ENCODE peak calls at places on chromosomes 16 and 17, in seven cellular contexts. B is left ventricle myocardium inferior, G is fibroblast of lung, T is mesenchymal stem cell, J is AG04450, Y is IMR-90, X is SJCRH30. Q is an unnamed sample. For H3K9me3 and H3K27me3, the result is how much of the 10 kb centered on the place peaks cover.

GRCh38 chr16:19481769-19482168 is 40.1 kb downstream of the GDE1 start:
- DNase-seq in B (no peak), G (no peak), T (no peak), J (no peak), Y (no peak), X (no peak), Q (no peak)

GRCh38 chr16:77169650-77170236 is 21.2 kb upstream of the MON1B start:
- DNase-seq in B (no peak), G (peak), T (peak), J (no peak), Y (peak), X (peak), Q (peak)

GRCh38 chr17:63772801-63773271 is 561 bp downstream of the CCDC47 start:
- DNase-seq in B (no peak), G (peak), T (peak), J (no peak), Y (peak), X (peak), Q (peak)

GRCh38 chr17:82219753-82220709 is 7.4 kb upstream of the CCDC57 start:
- DNase-seq in B (no peak), G (no peak), T (no peak), J (no peak), Y (no peak), X (no peak), Q (no peak)

GRCh38 chr17:82458885-82459424 is 414 bp downstream of the NARF start:
- DNase-seq in B (no peak), G (peak), T (peak), J (no peak), Y (peak), X (no peak), Q (peak)

GRCh38 chr16:85564277-85565051 is 48.7 kb upstream of the GSE1 start:
- DNase-seq in B (no peak), G (no peak), T (no peak), J (no peak), Y (no peak), X (no peak), Q (no peak)

GRCh38 chr16:35747658-35748455 is 2288.4 kb downstream of the TP53TG3F start:
- DNase-seq in B (no peak), G (no peak), T (no peak), J (no peak), Y (no peak), X (no peak), Q (no peak)

GRCh38 chr16:2914233-2914632 is 2.5 kb downstream of the FLYWCH1 start:
- DNase-seq in B (no peak), G (no peak), T (no peak), J (no peak), Y (no peak), X (no peak), Q (no peak)

DNA sequence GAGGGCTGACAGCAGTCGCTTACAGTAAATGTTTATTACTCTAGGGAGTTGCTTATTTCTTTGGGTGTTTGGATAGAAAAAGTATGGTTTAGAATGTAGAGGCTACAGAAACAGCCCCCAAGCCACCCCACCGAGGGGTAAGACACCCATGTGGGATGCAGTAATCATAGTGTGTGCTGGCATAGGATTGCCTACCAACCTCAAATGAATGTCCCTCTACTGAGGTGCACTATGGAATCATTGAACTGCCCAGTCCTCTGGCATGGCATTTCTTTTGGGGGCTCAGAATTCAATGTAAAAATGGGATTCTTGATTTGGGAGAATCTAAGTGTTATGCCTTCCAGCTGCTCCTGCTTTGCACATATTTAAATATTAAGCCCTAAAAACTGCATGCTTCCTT is 46.8 kb downstream of the ZNF267 start:
- DNase-seq in B (no peak), G (no peak), T (no peak), J (no peak), Y (no peak), X (no peak), Q (no peak)
- H3K9me3 ChIP-seq in B (half or more), G (under half), T (half or more), J (under half), Y (under half), X (under half), Q (under half)

GRCh38 chr16:72332926-72333325 is 161.0 kb upstream of the PMFBP1 start:
- DNase-seq in B (no peak), G (no peak), T (no peak), J (no peak), Y (no peak), X (no peak), Q (no peak)
- H3K27me3 ChIP-seq in B (under half), G (under half), T (under half), J (under half), Y (under half), X (under half), Q (under half)

DNA sequence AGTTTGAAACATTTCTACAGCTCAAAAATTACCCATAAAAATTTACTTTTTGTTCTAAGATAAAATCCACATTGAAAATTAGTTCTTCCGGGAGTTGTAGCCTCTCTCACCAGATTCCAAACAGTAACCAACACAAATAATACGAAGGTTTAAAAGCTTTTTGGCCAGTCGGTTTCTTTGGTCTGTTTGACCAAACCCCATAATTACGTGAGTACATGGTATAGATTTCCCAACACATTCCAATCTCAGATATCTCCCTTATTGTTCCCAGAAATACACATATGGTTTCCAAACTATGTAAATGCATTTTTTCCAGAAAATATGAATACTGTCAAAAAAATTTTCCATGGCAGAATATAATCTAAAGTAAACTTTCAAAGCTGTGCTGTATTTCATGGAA is 722.0 kb downstream of the KCNJ2 start:
- DNase-seq in B (no peak), G (no peak), T (no peak), J (no peak), Y (no peak), X (no peak), Q (no peak)
- H3K9me3 ChIP-seq in B (under half), G (under half), T (under half), J (under half), Y (under half), X (under half), Q (under half)

GRCh38 chr17:58161566-58161965 is 5.2 kb upstream of the OR4D2 start:
- DNase-seq in B (no peak), G (no peak), T (no peak), J (no peak), Y (no peak), X (no peak), Q (no peak)

GRCh38 chr17:58172369-58173071 is 5.7 kb downstream of the OR4D2 start:
- DNase-seq in B (no peak), G (peak), T (peak), J (no peak), Y (peak), X (peak), Q (peak)

GRCh38 chr17:58165981-58166380 is 801 bp upstream of the OR4D2 start:
- DNase-seq in B (no peak), G (no peak), T (no peak), J (no peak), Y (no peak), X (no peak), Q (no peak)

GRCh38 chr17:58166682-58167081 is at the start of gene OR4D2:
- DNase-seq in B (no peak), G (no peak), T (no peak), J (no peak), Y (no peak), X (no peak), Q (no peak)
- H3K27me3 ChIP-seq in B (half or more), G (under half), T (under half), J (under half), Y (under half), X (under half), Q (under half)

GRCh38 chr16:15966420-15967222 is 17.2 kb downstream of the ABCC1 start:
- DNase-seq in B (no peak), G (peak), T (peak), J (peak), Y (peak), X (no peak), Q (peak)
- H3K9me3 ChIP-seq in B (under half), G (under half), T (under half), J (under half), Y (under half), X (under half), Q (under half)

Q was measured in GM23248.